ENCODE peak calls at places on chromosomes 3 and 15, in ten cellular contexts. C is brain microvascular endothelial cell, V is esophagus squamous epithelium, W is spleen, Y is stomach, K is HepG2, E is GM23338, N is IMR-90, P is astrocyte, T is body of pancreas. B is an unnamed sample.

GRCh38 chr3:33355611-33356010 is 78.4 kb downstream of the FBXL2 start:
- DNase-seq in V (no peak), N (peak; percentile 61), Y (no peak), K (no peak), C (peak; percentile 74), P (peak; percentile 72), W (no peak), T (peak; percentile 30), E (no peak), B (no peak)

GRCh38 chr3:126147147-126147931 is 33.0 kb downstream of the ALDH1L1 start:
- DNase-seq in T (no peak), W (peak; percentile 72), N (no peak), V (no peak), E (no peak), K (no peak), P (no peak), Y (no peak), C (no peak), B (no peak)

GRCh38 chr3:40086890-40087884 is 222.3 kb upstream of the EIF1B start:
- DNase-seq in N (no peak), Y (no peak), C (no peak), T (peak; percentile 26), V (no peak), E (no peak), W (no peak), P (no peak), K (peak; percentile 92), B (no peak)

GRCh38 chr3:13110678-13111116 is 37.5 kb upstream of the IQSEC1 start:
- DNase-seq in E (no peak), N (no peak), P (no peak), Y (no peak), W (peak; percentile 91), T (peak; percentile 26), V (no peak), K (no peak), C (no peak), B (peak; percentile 3)

GRCh38 chr15:80739919-80740318 is 39.3 kb upstream of the CEMIP start:
- DNase-seq in Y (peak; percentile 39), C (no peak), P (no peak), W (no peak), T (no peak), K (no peak), E (no peak), N (no peak), V (no peak), B (no peak)

GRCh38 chr3:125107861-125108567 is 52.2 kb upstream of the HEG1 start:
- DNase-seq in W (no peak), K (no peak), Y (no peak), C (peak; percentile 74), N (peak; percentile 95), T (no peak), E (no peak), V (no peak), P (peak; percentile 95), B (no peak)

GRCh38 chr3:192259661-192260060 is 467.7 kb downstream of the FGF12 start:
- DNase-seq in C (no peak), P (peak; percentile 36), T (no peak), K (no peak), N (no peak), Y (no peak), W (no peak), E (no peak), V (no peak), B (no peak)

GRCh38 chr15:58057559-58057958 is 8.0 kb downstream of the ALDH1A2 start:
- DNase-seq in T (no peak), N (no peak), Y (no peak), P (no peak), K (no peak), W (no peak), C (no peak), E (no peak), V (no peak), B (no peak)

GRCh38 chr3:11724615-11725339 is 81.1 kb upstream of the VGLL4 start:
- DNase-seq in E (no peak), T (no peak), K (no peak), W (no peak), Y (no peak), P (no peak), N (no peak), V (no peak), C (no peak), B (no peak)

GRCh38 chr3:54830658-54831057 is 97.2 kb downstream of the LRTM1 start:
- DNase-seq in P (no peak), V (no peak), K (peak; percentile 20), E (peak; percentile 82), N (peak; percentile 36), C (peak; percentile 14), T (peak; percentile 10), W (no peak), Y (no peak), B (no peak)

GRCh38 chr3:7309707-7310106 is 448.8 kb downstream of the GRM7 start:
- DNase-seq in V (no peak), W (no peak), T (peak; percentile 29), E (peak; percentile 1), Y (no peak), N (no peak), C (no peak), P (peak; percentile 97), K (no peak), B (no peak)

GRCh38 chr3:46660543-46661523 is 32.6 kb downstream of the ALS2CL start:
- DNase-seq in E (no peak), C (no peak), N (no peak), P (no peak), K (no peak), W (no peak), T (no peak), Y (peak; percentile 19), V (no peak), B (no peak)

GRCh38 chr3:38154625-38155255 is 10.6 kb upstream of the OXSR1 start:
- DNase-seq in N (no peak), V (no peak), E (no peak), C (no peak), K (no peak), T (no peak), P (no peak), W (no peak), Y (no peak), B (no peak)

GRCh38 chr3:12405432-12406272 is 78.6 kb upstream of the TSEN2 start:
- DNase-seq in N (peak; percentile 97), E (no peak), K (peak; percentile 99), P (peak; percentile 97), T (peak; percentile 65), C (peak; percentile 96), V (peak; percentile 36), W (peak; percentile 86), Y (peak; percentile 81), B (peak; percentile 40)

GRCh38 chr3:78721771-78722543 is 1045.8 kb downstream of the ROBO1 start:
- DNase-seq in K (no peak), P (no peak), V (no peak), W (no peak), T (no peak), C (no peak), Y (no peak), N (peak; percentile 29), E (no peak), B (no peak)

GRCh38 chr3:51719413-51720025 is 12.7 kb downstream of the GRM2 start:
- DNase-seq in N (no peak), C (no peak), P (no peak), E (peak; percentile 37), K (no peak), W (no peak), T (no peak), V (no peak), Y (no peak), B (no peak)
- TF ChIP-seq CTCF in N (no peak), C (peak; percentile 46), P (no peak), E (no peak), K (no peak), W (no peak), T (no peak), V (no peak), Y (no peak), B (no peak)

GRCh38 chr3:94378322-94378721 is 315.5 kb downstream of the NSUN3 start:
- DNase-seq in T (no peak), Y (no peak), E (no peak), N (no peak), V (no peak), W (no peak), C (no peak), K (no peak), P (no peak), B (no peak)
- H3K27me3 ChIP-seq in T (no peaks in the 10 kb centered on the region), Y (no peaks in the 10 kb centered on the region), E (no peaks in the 10 kb centered on the region), N (no peaks in the 10 kb centered on the region), V (no peaks in the 10 kb centered on the region), W (no peaks in the 10 kb centered on the region), C (no peaks in the 10 kb centered on the region), K (no peaks in the 10 kb centered on the region), P (no peaks in the 10 kb centered on the region), B (no peaks in the 10 kb centered on the region)

GRCh38 chr15:74424901-74425528 is 8.7 kb downstream of the SEMA7A start:
- DNase-seq in N (no peak), P (no peak), Y (no peak), C (no peak), T (no peak), V (no peak), E (no peak), W (no peak), K (no peak), B (no peak)

GRCh38 chr15:74422723-74423442 is 10.9 kb downstream of the SEMA7A start:
- DNase-seq in Y (no peak), K (peak; percentile 82), C (peak; percentile 22), P (peak; percentile 61), W (peak; percentile 83), E (peak; percentile 43), V (no peak), T (no peak), N (peak; percentile 52), B (peak; percentile 73)

GRCh38 chr15:74425634-74426033 is 8.1 kb downstream of the SEMA7A start:
- DNase-seq in W (no peak), T (no peak), K (no peak), Y (no peak), C (no peak), N (no peak), E (no peak), V (no peak), P (no peak), B (no peak)

GRCh38 chr15:74422370-74422722 is 11.4 kb downstream of the SEMA7A start:
- DNase-seq in C (no peak), T (no peak), P (no peak), E (no peak), V (no peak), Y (no peak), K (no peak), N (no peak), W (no peak), B (no peak)

GRCh38 chr15:74423443-74424257 is 10.1 kb downstream of the SEMA7A start:
- DNase-seq in K (peak; percentile 28), Y (no peak), W (no peak), T (no peak), P (no peak), N (no peak), E (no peak), V (no peak), C (no peak), B (no peak)
- TF ChIP-seq CTCF in K (no peak), Y (no peak), W (no peak), T (no peak), P (no peak), N (no peak), E (no peak), V (no peak), C (peak; percentile 14), B (no peak)

DNA sequence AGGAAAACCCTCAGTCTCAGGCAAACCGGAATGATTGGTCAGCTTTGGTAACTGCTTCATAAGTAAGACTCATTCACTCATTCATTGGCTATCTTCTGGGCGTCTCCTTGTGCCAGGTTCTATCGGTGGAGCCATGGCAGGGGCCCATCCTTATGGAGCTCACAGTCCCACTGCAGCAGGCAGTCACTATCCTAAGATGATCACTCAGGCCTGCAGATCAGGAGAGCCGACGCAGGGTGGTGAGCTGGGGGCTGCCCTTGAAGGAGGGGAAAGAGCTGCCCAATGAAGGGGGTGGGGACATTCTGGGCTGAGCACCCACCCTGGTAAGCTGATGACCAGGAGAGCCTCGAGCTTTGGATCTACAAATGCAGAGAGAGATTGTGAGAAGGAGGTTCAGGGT is 20.5 kb upstream of the FGD5 start:
- DNase-seq in C (no peak), V (no peak), E (no peak), N (no peak), K (no peak), T (no peak), P (no peak), W (peak; percentile 29), Y (no peak), B (no peak)
- H3K27me3 ChIP-seq in C (peaks cover 5% of the 10 kb centered on the region), V (no peaks in the 10 kb centered on the region), E (no peaks in the 10 kb centered on the region), N (peaks cover 35% of the 10 kb centered on the region), K (peaks cover 8% of the 10 kb centered on the region), T (no peaks in the 10 kb centered on the region), P (peaks cover 40% of the 10 kb centered on the region), W (no peaks in the 10 kb centered on the region), Y (no peaks in the 10 kb centered on the region), B (no peaks in the 10 kb centered on the region)